ENCODE peak calls at places on chromosome 10, in eight cellular contexts. G is right atrium auricular region, M is astrocyte, L is dorsolateral prefrontal cortex, T is breast epithelium, Z is OCI-LY7, I is AG10803, U is NB4. F is an unnamed sample.

GRCh38 chr10:26858707-26859034 is 2.1 kb downstream of the ABI1 start:
- DNase-seq in G (no peak), Z (peak), M (no peak), L (no peak), T (no peak), I (no peak), U (peak), F (no peak)

GRCh38 chr10:97907830-97908229 is 58.2 kb downstream of the GOLGA7B start:
- DNase-seq in L (no peak), G (no peak), Z (no peak), U (no peak), M (no peak), T (no peak), I (no peak), F (no peak)

GRCh38 chr10:84175436-84175835 is 1.8 kb downstream of the GPR15LG start:
- DNase-seq in M (no peak), T (no peak), I (no peak), G (no peak), L (no peak), Z (no peak), U (no peak), F (peak)

GRCh38 chr10:92729886-92730285 is 40.1 kb downstream of the HHEX start:
- DNase-seq in M (no peak), Z (peak), G (no peak), I (no peak), T (no peak), U (no peak), L (no peak), F (no peak)

GRCh38 chr10:87656431-87657072 is 3.1 kb upstream of the PAPSS2 start:
- DNase-seq in I (peak), U (peak), G (no peak), T (no peak), L (no peak), M (no peak), Z (peak), F (no peak)

GRCh38 chr10:117684673-117685211 is 142.2 kb downstream of the EMX2 start:
- DNase-seq in L (no peak), M (no peak), Z (no peak), G (peak), I (peak), U (peak), T (no peak), F (no peak)

GRCh38 chr10:74889662-74889998 is 63.2 kb downstream of the KAT6B start:
- DNase-seq in T (no peak), M (no peak), U (no peak), I (no peak), Z (no peak), G (no peak), L (no peak), F (no peak)

GRCh38 chr10:62681211-62681940 is 123.1 kb upstream of the ADO start:
- DNase-seq in I (no peak), Z (peak), M (peak), L (no peak), U (peak), T (no peak), G (no peak), F (no peak)

GRCh38 chr10:76301950-76302349 is 870.5 kb downstream of the LRMDA start:
- DNase-seq in G (no peak), U (peak), I (no peak), T (no peak), L (no peak), M (no peak), Z (no peak), F (no peak)

GRCh38 chr10:62732841-62733653 is 71.5 kb upstream of the ADO start:
- DNase-seq in L (no peak), I (peak), G (no peak), T (no peak), M (peak), U (peak), Z (peak), F (no peak)

GRCh38 chr10:133278577-133279265 is 2.1 kb upstream of the ADAM8 start:
- DNase-seq in G (no peak), U (peak), I (peak), M (peak), T (no peak), L (no peak), Z (peak), F (no peak)

GRCh38 chr10:67262675-67263074 is 336.8 kb downstream of the LRRTM3 start:
- DNase-seq in U (no peak), I (no peak), Z (no peak), G (no peak), M (no peak), L (no peak), T (no peak), F (no peak)
- H3K4me3 ChIP-seq in U (no peak), I (no peak), Z (no peak), G (no peak), M (no peak), L (no peak), T (no peak), F (no peak)

DNA sequence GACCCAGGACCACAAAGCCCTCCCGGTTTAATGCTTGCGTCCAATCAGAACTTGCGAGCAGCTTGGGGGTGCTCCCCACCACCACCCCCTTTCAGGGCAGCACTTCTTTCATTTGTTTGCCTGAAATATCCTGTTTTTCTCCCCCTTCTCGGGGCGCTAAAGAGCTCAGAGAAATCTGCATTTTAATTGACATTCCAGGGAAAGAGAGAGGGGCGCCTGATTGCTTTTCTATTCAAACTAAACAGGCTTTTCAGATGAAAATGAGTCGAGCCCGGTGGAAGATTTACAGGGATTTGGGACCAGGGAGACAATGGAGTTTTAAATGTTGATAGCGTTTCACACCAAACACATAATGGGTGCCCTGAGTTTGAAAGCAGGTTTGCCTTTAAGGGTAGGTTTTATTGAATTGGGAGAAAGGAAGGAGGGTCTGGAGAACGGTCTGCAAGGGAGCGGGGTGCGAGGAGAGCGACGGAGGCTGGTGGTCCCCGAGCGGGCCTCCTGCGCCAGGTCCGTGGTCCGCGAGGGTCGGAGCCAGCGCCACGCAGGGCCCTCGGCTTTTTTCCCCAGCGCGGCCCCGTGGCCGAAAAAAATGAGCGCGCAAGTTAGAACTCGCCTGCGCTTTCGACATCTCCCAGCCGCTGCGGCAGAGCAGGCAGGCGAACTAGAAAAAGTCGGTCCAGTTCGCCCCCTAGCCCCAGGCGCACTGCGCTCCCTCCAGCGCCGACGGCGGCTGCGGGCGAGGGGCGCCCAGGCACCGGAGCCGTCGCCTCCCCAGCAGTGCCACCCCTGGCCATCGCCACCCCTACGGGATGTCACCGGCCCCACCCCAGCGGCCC is 1.4 kb downstream of the FGFR2 start:
- DNase-seq in T (no peak), G (peak), Z (no peak), I (no peak), U (no peak), M (no peak), L (peak), F (no peak)
- TF ChIP-seq CTCF in T (no peak), G (no peak), Z (no peak), I (no peak), U (no peak), M (no peak), L (peak), F (no peak)

GRCh38 chr10:47268696-47269095 is 31.3 kb upstream of the GDF10 start:
- DNase-seq in L (no peak), G (no peak), T (no peak), M (no peak), Z (no peak), U (no peak), I (no peak), F (no peak)
- H3K4me3 ChIP-seq in L (no peak), G (no peak), T (no peak), M (no peak), Z (no peak), U (no peak), I (no peak), F (no peak)

GRCh38 chr10:3068968-3069737 is 1.8 kb downstream of the PFKP start:
- DNase-seq in M (no peak), U (peak), Z (peak), T (no peak), G (no peak), I (peak), L (peak), F (no peak)
- TF ChIP-seq CTCF in M (no peak), U (no peak), Z (peak), T (no peak), G (no peak), I (no peak), L (no peak), F (no peak)

GRCh38 chr10:123135415-123136141 is at the start of gene HMX3:
- DNase-seq in T (no peak), U (peak), L (no peak), M (no peak), I (peak), Z (no peak), G (peak), F (no peak)
- H3K4me3 ChIP-seq in T (peak), U (peak), L (peak), M (no peak), I (peak), Z (peak), G (peak), F (peak)

GRCh38 chr10:103244663-103245271 is 920 bp upstream of the RPEL1 start:
- DNase-seq in L (peak), T (peak), U (peak), Z (peak), M (no peak), I (peak), G (peak), F (peak)
- TF ChIP-seq CTCF in L (peak), T (peak), U (peak), Z (peak), M (peak), I (peak), G (peak), F (peak)

DNA sequence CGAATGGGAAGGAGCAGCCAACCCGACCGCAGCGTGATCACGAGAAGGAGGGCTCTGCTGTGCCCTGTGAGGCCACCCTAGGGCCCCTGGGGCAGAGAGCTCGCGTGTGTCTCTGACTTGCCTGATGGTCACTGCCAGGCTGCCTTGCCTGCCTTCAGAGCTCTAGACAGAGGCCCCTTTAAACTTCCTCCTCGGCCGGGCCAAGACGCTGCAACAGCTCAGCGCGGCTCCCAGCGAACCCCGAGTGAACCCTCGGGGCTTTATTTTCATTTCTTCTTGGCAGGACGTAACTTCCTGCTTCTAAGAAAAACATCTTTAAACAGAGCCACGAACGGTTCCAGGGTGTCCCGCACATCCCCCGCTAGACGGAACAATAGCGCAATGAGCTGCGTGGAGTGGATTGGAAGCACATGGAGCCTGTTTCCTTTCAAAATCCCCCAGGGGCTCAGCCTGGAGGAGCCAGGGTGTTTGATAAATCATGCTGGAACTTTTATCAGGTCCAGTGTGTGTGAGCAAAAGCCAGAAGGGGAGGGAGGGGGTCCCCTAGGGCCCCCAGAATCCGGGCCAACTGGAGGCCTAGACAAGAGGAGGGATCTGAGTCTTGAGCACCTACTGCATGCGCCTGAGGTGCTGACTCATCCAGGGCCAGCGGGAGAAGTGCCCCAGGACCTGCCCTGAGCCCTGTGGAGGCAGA is 134.1 kb upstream of the GDF10 start:
- DNase-seq in G (peak), U (peak), I (peak), T (no peak), M (peak), L (peak), Z (no peak), F (no peak)
- H3K4me3 ChIP-seq in G (no peak), U (peak), I (peak), T (peak), M (no peak), L (peak), Z (no peak), F (peak)

F was measured in coronary artery.